ENCODE peak calls at places on chromosomes 3 and 15, in five cellular contexts. P is neural progenitor cell, R is cardiac muscle cell, J is OCI-LY7, B is A549. H is an unnamed sample.

GRCh38 chr15:70259030-70259424 is 161.3 kb upstream of the TLE3 start:
- DNase-seq in P (no peak), R (peak; percentile 76), J (peak; percentile 56), B (no peak), H (peak; percentile 91)

GRCh38 chr3:13189639-13190375 is 116.6 kb upstream of the IQSEC1 start:
- DNase-seq in P (no peak), R (peak; percentile 38), J (peak; percentile 20), B (no peak), H (no peak)

GRCh38 chr3:102092617-102093466 is 243.5 kb downstream of the NFKBIZ start:
- DNase-seq in P (no peak), R (peak; percentile 42), J (no peak), B (no peak), H (no peak)

GRCh38 chr3:185796431-185797107 is 28.3 kb downstream of the IGF2BP2 start:
- DNase-seq in P (no peak), R (peak; percentile 43), J (no peak), B (peak; percentile 55), H (peak; percentile 45)

GRCh38 chr15:83512459-83512858 is 65.3 kb downstream of the SH3GL3 start:
- DNase-seq in P (peak; percentile 31), R (no peak), J (no peak), B (no peak), H (no peak)

GRCh38 chr15:88484781-88485246 is 17.3 kb downstream of the MRPS11 start:
- DNase-seq in P (peak; percentile 88), R (peak; percentile 38), J (no peak), B (no peak), H (no peak)

GRCh38 chr3:46695962-46696922 is 2.8 kb upstream of the ALS2CL start:
- DNase-seq in P (no peak), R (peak; percentile 31), J (no peak), B (no peak), H (no peak)

GRCh38 chr15:48190932-48191573 is 412 bp upstream of the CTXN2 start:
- DNase-seq in P (peak; percentile 94), R (peak; percentile 76), J (peak; percentile 25), B (no peak), H (peak; percentile 91)

GRCh38 chr3:64455351-64455750 is 230.1 kb upstream of the PRICKLE2 start:
- DNase-seq in P (no peak), R (no peak), J (no peak), B (no peak), H (no peak)

GRCh38 chr15:84798436-84798946 is 18.7 kb upstream of the ALPK3 start:
- DNase-seq in P (no peak), R (no peak), J (no peak), B (no peak), H (no peak)

GRCh38 chr3:25156526-25157075 is 271.5 kb upstream of the RARB start:
- DNase-seq in P (peak; percentile 70), R (peak; percentile 80), J (no peak), B (no peak), H (no peak)

GRCh38 chr3:190432216-190432615 is 17.5 kb downstream of the TMEM207 start:
- DNase-seq in P (no peak), R (peak; percentile 44), J (no peak), B (no peak), H (no peak)

GRCh38 chr3:167184511-167184910 is 195.6 kb downstream of the ZBBX start:
- DNase-seq in P (peak; percentile 39), R (no peak), J (no peak), B (no peak), H (no peak)

GRCh38 chr3:52441772-52442332 is 3.1 kb downstream of the SEMA3G start:
- DNase-seq in P (no peak), R (no peak), J (no peak), B (no peak), H (no peak)

GRCh38 chr3:87145553-87145952 is 81.6 kb upstream of the CHMP2B start:
- DNase-seq in P (peak; percentile 17), R (peak; percentile 37), J (peak; percentile 30), B (no peak), H (no peak)

GRCh38 chr3:182954553-182954952 is 25.8 kb downstream of the DCUN1D1 start:
- DNase-seq in P (no peak), R (no peak), J (no peak), B (no peak), H (no peak)

GRCh38 chr15:95872366-95872771 is 458.1 kb upstream of the NR2F2 start:
- DNase-seq in P (no peak), R (peak; percentile 64), J (no peak), B (no peak), H (no peak)

GRCh38 chr3:95673215-95673614 is 1141.2 kb upstream of the EPHA6 start:
- DNase-seq in P (no peak), R (no peak), J (no peak), B (no peak), H (no peak)

GRCh38 chr3:33977227-33977626 is 178.8 kb downstream of the PDCD6IP start:
- DNase-seq in P (no peak), R (no peak), J (no peak), B (no peak), H (no peak)

GRCh38 chr3:65995030-65995429 is 43.7 kb downstream of the MAGI1 start:
- DNase-seq in P (no peak), R (peak; percentile 40), J (no peak), B (no peak), H (no peak)

GRCh38 chr15:58517682-58518525 is 86.1 kb downstream of the LIPC start:
- DNase-seq in P (no peak), R (no peak), J (peak; percentile 12), B (no peak), H (no peak)

GRCh38 chr15:69539316-69539715 is 86.7 kb downstream of the RPLP1 start:
- DNase-seq in P (no peak), R (no peak), J (no peak), B (no peak), H (no peak)

GRCh38 chr3:116445291-116445841 is at the start of gene LSAMP:
- DNase-seq in P (peak; percentile 94), R (peak; percentile 46), J (no peak), B (no peak), H (no peak)

GRCh38 chr3:162391301-162391700 is 894.7 kb downstream of the OTOL1 start:
- DNase-seq in P (no peak), R (peak; percentile 23), J (no peak), B (peak; percentile 25), H (no peak)

GRCh38 chr3:194139085-194139976 is 3.4 kb downstream of the HES1 start:
- DNase-seq in P (peak; percentile 80), R (peak; percentile 72), J (peak; percentile 34), B (no peak), H (no peak)

GRCh38 chr3:169199283-169199682 is 464.2 kb downstream of the MECOM start:
- DNase-seq in P (no peak), R (no peak), J (no peak), B (no peak), H (no peak)

GRCh38 chr3:128486157-128486691 is 6.8 kb downstream of the GATA2 start:
- DNase-seq in P (no peak), R (no peak), J (no peak), B (no peak), H (no peak)
- H3K4me1 ChIP-seq in P (peaks cover 67% of the 10 kb centered on the region), R (peaks cover 38% of the 10 kb centered on the region), J (no peaks in the 10 kb centered on the region), B (peaks cover 17% of the 10 kb centered on the region), H (peaks cover 3% of the 10 kb centered on the region)

GRCh38 chr3:179955798-179956197 is 80.9 kb downstream of the PEX5L start:
- DNase-seq in P (no peak), R (no peak), J (no peak), B (no peak), H (no peak)
- H3K27ac ChIP-seq in P (no peak overlapping the region), R (no peak overlapping the region), J (peak overlapping the region; percentile 74), B (no peak overlapping the region), H (no peak overlapping the region)

GRCh38 chr15:31341036-31341435 is 14.4 kb downstream of the KLF13 start:
- DNase-seq in P (no peak), R (no peak), J (no peak), B (no peak), H (no peak)
- H3K4me1 ChIP-seq in P (no peaks in the 10 kb centered on the region), R (peaks cover 14% of the 10 kb centered on the region), J (peaks cover 100% of the 10 kb centered on the region), B (peaks cover 38% of the 10 kb centered on the region), H (peaks cover 59% of the 10 kb centered on the region)

GRCh38 chr3:10233988-10234387 is 14.3 kb upstream of the TATDN2 start:
- DNase-seq in P (no peak), R (no peak), J (no peak), B (no peak), H (no peak)
- H3K27ac ChIP-seq in P (no peak overlapping the region), R (no peak overlapping the region), J (no peak overlapping the region), B (no peak overlapping the region), H (no peak overlapping the region)

DNA sequence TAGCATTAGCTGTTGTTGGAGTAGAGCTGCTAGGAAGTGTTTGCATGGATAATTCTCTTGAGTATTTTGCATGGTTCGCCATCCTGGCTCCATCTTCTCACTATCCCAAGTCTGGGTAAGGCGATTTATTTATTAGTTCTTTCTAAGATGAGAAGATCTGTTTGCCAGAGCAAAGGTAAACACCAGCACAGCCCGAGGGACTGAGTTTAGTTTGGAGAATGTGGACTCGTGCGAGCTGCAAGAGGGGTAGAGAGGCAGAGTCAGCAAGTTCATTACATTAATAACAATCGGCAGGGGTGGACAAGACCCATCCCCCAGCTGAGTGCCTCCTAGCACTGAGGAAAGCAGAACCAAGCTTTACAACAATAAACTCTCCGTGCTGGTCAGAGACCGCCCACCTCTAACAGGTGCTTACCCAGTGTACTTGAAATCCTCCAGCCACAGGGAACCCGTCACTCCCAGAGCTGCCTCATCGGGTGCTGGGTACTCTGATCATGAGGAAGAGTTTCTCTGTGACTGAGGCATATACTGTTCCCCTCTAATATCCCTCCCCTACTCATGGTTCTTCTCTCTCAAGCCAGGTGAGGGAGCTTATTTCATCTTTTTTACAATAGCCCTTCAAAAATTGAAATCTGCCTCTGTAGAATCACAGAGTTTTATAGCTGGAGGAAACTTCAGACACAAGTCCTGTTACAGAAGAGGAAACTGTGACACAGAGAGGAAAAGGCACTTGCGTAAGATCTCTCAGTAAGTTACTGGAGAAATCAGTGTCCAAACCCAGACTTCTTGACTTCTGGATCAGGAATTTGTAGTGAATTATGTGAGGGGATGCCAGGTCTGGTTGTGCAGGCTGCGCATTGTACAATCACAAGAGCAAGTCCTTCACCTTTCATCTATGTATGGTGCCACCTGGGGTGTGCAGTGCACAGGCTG is 4.4 kb downstream of the FGD5 start:
- DNase-seq in P (no peak), R (peak; percentile 35), J (no peak), B (no peak), H (no peak)
- H3K4me1 ChIP-seq in P (peaks cover 4% of the 10 kb centered on the region), R (peaks cover 3% of the 10 kb centered on the region), J (no peaks in the 10 kb centered on the region), B (no peaks in the 10 kb centered on the region), H (no peaks in the 10 kb centered on the region)

GRCh38 chr3:98768961-98769360 is 5.8 kb downstream of the ST3GAL6 start:
- DNase-seq in P (no peak), R (no peak), J (no peak), B (no peak), H (no peak)
- H3K27ac ChIP-seq in P (no peak overlapping the region), R (no peak overlapping the region), J (no peak overlapping the region), B (no peak overlapping the region), H (peak overlapping the region; percentile 78)

GRCh38 chr15:74133703-74134386 is 3.5 kb downstream of the ISLR2 start:
- DNase-seq in P (peak; percentile 72), R (no peak), J (no peak), B (no peak), H (no peak)

GRCh38 chr15:74136584-74137543 is 6.5 kb downstream of the ISLR2 start:
- DNase-seq in P (no peak), R (peak; percentile 59), J (no peak), B (no peak), H (no peak)

GRCh38 chr15:74133071-74133702 is 2.8 kb downstream of the ISLR2 start:
- DNase-seq in P (peak; percentile 57), R (no peak), J (no peak), B (no peak), H (no peak)

GRCh38 chr15:74134387-74135027 is 4.1 kb downstream of the ISLR2 start:
- DNase-seq in P (peak; percentile 90), R (no peak), J (no peak), B (no peak), H (peak; percentile 41)

GRCh38 chr15:74135041-74135565 is 4.7 kb downstream of the ISLR2 start:
- DNase-seq in P (no peak), R (no peak), J (no peak), B (no peak), H (no peak)
- H3K4me1 ChIP-seq in P (peaks cover 34% of the 10 kb centered on the region), R (peaks cover 6% of the 10 kb centered on the region), J (no peaks in the 10 kb centered on the region), B (peaks cover 12% of the 10 kb centered on the region), H (peaks cover 15% of the 10 kb centered on the region)